ENCODE peak calls at places on chromosomes 1 and 21, in seven cellular contexts. E is CD4-positive, alpha-beta T cell; L is psoas muscle; J is IMR-90; Z is A549; Q is lung; I is epithelial cell of esophagus. R is an unnamed sample.
A peak's percentile ranks its signal among the peaks of the same experiment; 100 is the strongest.

GRCh38 chr1:117466761-117467160 is 99.5 kb downstream of the MAN1A2 start:
- DNase-seq in J (peak; percentile 13), Q (no peak), L (no peak), I (peak; percentile 29), E (no peak), Z (no peak), R (no peak)

GRCh38 chr1:226644541-226645176 is 94.4 kb downstream of the ITPKB start:
- DNase-seq in L (peak; percentile 20), Z (no peak), Q (no peak), E (no peak), J (peak; percentile 42), I (peak; percentile 24), R (peak; percentile 62)

GRCh38 chr21:33971492-33972013 is 55.9 kb upstream of the ATP5PO start:
- DNase-seq in E (no peak), J (peak; percentile 22), L (no peak), Z (no peak), I (peak; percentile 89), Q (no peak), R (no peak)

GRCh38 chr1:27992271-27992670 is 32.5 kb downstream of the XKR8 start:
- DNase-seq in L (no peak), J (no peak), Q (no peak), I (no peak), Z (no peak), E (peak; percentile 30), R (no peak)

GRCh38 chr1:227941509-227942020 is 6.2 kb downstream of the WNT9A start:
- DNase-seq in L (peak; percentile 53), I (no peak), Z (no peak), E (no peak), Q (no peak), J (no peak), R (peak; percentile 70)

GRCh38 chr1:36675106-36675505 is 192.4 kb upstream of the CSF3R start:
- DNase-seq in L (no peak), Z (no peak), Q (no peak), J (no peak), I (no peak), E (no peak), R (no peak)

GRCh38 chr21:41834252-41834925 is 44.8 kb downstream of the PRDM15 start:
- DNase-seq in L (no peak), J (no peak), I (no peak), Q (no peak), Z (no peak), E (no peak), R (peak; percentile 36)

GRCh38 chr1:26861889-26862371 is 1.0 kb upstream of the SFN start:
- DNase-seq in Z (no peak), E (no peak), L (no peak), Q (peak; percentile 45), I (peak; percentile 91), J (no peak), R (no peak)

GRCh38 chr1:75308365-75308764 is 174.2 kb downstream of the LHX8 start:
- DNase-seq in L (no peak), I (no peak), E (no peak), J (no peak), Q (no peak), Z (no peak), R (no peak)

GRCh38 chr1:22804333-22804906 is 93.8 kb downstream of the EPHB2 start:
- DNase-seq in E (no peak), Z (no peak), L (no peak), I (peak; percentile 50), J (peak; percentile 23), Q (no peak), R (no peak)

GRCh38 chr1:90488451-90488850 is 228.7 kb downstream of the BARHL2 start:
- DNase-seq in L (no peak), Q (no peak), Z (no peak), I (no peak), E (no peak), J (peak; percentile 0), R (no peak)

GRCh38 chr1:91864017-91864700 is 21.8 kb downstream of the TGFBR3 start:
- DNase-seq in Q (no peak), J (peak; percentile 66), L (no peak), Z (no peak), E (no peak), I (peak; percentile 88), R (no peak)

GRCh38 chr1:37399205-37399604 is 75.2 kb upstream of the ZC3H12A start:
- DNase-seq in E (no peak), J (no peak), Z (no peak), I (no peak), Q (no peak), L (no peak), R (no peak)

GRCh38 chr1:156508955-156509234 is 8.3 kb upstream of the MEF2D start:
- DNase-seq in L (peak; percentile 87), E (no peak), J (no peak), Q (no peak), I (no peak), Z (no peak), R (peak; percentile 83)

GRCh38 chr1:26913754-26914619 is at the start of gene NR0B2:
- DNase-seq in J (no peak), L (peak; percentile 53), E (no peak), I (no peak), Z (no peak), Q (peak; percentile 85), R (no peak)

GRCh38 chr1:219020386-219020785 is 153.3 kb upstream of the LYPLAL1 start:
- DNase-seq in L (no peak), E (no peak), J (no peak), Z (no peak), I (no peak), Q (no peak), R (no peak)

GRCh38 chr1:224107282-224107625 is 6.7 kb upstream of the FBXO28 start:
- DNase-seq in E (no peak), Q (no peak), J (no peak), Z (no peak), L (no peak), I (no peak), R (no peak)

GRCh38 chr1:224109981-224110380 is 3.9 kb upstream of the FBXO28 start:
- DNase-seq in Q (no peak), I (no peak), Z (no peak), L (no peak), E (no peak), J (no peak), R (no peak)

GRCh38 chr1:224108991-224109390 is 4.9 kb upstream of the FBXO28 start:
- DNase-seq in Z (no peak), Q (no peak), J (no peak), E (no peak), L (no peak), I (no peak), R (no peak)

DNA sequence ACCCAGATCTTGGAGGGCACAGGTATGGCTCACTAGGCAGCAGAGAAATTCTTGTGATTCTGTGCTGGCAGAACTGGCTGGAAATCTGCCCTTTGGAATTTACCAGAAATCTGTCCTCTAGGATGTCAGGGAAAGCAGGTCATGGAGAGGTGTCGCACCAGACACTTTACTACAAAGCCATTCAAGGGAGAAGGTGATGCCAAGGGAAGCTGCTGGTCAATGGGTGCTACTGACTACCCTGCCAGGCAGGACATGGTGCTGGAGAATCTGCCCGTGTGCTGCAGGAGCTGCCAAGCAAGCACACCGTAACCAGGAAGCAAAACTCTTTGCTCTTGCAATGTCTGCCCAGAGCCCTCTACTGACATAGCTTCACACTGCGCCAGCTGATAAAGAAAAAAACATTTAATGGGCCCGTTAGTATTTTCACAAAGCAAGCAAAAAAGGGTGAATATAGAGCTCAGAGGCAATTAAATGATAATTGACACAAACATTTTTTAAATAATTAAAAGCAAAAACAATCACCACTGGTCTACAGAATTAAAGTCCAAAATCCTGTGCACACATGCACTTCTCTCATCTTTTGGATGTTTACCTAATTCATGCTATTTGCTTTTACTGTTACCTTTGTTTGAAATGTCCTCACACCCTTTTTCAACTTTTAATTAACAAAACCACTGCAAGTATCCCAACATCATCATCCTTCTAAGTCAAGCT is 7.2 kb upstream of the FBXO28 start:
- DNase-seq in Z (peak; percentile 65), L (no peak), J (peak; percentile 56), Q (no peak), E (peak; percentile 3), I (peak; percentile 66), R (no peak)
- TF ChIP-seq CTCF in Z (peak; percentile 43), L (no peak), J (peak; percentile 57), Q (no peak), E (no peak), I (peak; percentile 75), R (no peak)

GRCh38 chr1:176122282-176122681 is 84.8 kb downstream of the COP1 start:
- DNase-seq in L (no peak), E (no peak), I (no peak), J (no peak), Q (no peak), Z (no peak), R (no peak)

GRCh38 chr1:176118985-176119384 is 88.1 kb downstream of the COP1 start:
- DNase-seq in Z (no peak), Q (no peak), J (peak; percentile 73), E (no peak), I (no peak), L (no peak), R (no peak)

GRCh38 chr1:176119549-176119948 is 87.5 kb downstream of the COP1 start:
- DNase-seq in Q (no peak), E (no peak), J (peak; percentile 30), L (no peak), Z (peak; percentile 9), I (peak; percentile 40), R (no peak)
- TF ChIP-seq CTCF in Q (no peak), E (peak; percentile 11), J (peak; percentile 16), L (no peak), Z (peak; percentile 50), I (peak; percentile 26), R (no peak)

DNA sequence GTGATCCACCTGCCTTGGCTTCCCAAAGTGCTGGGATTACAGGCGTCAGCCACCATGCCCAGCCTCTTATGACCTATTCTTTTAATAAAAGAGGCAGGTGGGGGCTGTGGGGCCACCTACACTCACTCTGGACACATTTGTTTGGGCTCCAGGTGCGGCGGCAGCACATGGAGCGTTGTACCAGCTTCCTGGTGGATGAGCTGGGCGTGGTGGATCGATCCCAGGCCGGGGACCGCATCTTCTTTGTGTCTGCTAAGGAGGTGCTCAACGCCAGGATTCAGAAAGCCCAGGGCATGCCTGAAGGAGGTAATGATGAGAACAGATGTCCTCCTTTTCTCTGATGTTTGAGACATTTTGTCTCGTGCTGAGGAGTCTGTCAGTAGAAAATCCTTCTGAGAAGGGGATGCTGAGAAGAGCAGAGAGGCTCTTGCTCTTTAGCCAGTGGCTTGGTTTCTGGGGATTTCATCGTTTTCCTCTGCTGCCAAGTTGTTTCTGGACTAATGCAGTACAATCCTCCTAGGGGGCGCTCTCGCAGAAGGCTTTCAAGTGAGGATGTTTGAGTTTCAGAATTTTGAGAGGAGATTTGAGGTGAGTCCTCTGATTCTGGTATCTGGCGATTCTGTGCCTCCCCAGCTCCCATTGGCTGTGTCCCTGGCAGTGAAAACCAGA is 17.9 kb upstream of the MIIP start:
- DNase-seq in J (peak; percentile 56), Z (no peak), L (no peak), Q (peak; percentile 57), I (no peak), E (peak; percentile 14), R (no peak)
- TF ChIP-seq CTCF in J (peak; percentile 48), Z (peak; percentile 22), L (peak; percentile 25), Q (peak; percentile 25), I (peak; percentile 7), E (peak; percentile 15), R (no peak)

DNA sequence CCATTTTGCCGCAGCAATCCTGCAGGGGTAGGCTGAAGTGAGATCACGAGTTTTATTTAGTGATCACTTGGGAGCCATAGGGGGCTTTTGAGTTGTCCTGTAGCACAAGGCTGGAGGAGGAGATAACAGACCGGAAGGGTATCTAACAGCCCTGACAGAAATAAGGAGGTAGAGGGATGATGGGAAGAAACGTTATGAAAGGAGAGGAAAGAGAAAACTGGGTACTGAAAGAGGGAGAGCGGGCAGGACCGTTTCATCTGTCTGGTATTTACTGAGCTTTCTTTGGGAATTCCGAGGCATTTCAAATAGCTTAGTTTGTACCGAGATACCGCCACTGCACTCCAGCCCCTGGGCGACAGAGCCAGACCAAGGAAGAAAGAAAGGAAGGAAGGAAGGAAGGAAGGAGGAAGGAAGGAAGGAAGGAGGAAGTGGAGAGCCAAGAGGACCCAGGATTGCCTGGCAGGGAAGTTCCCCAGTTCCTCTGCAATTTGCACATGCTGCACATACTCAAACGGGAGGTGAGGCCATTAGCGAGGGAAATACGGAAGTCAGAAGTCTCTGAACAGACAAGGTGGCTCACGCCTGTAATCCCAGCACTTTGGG is 859 bp upstream of the FUCA1 start:
- DNase-seq in Q (no peak), Z (peak; percentile 31), I (no peak), J (no peak), L (no peak), E (no peak), R (no peak)
- TF ChIP-seq CTCF in Q (no peak), Z (no peak), I (no peak), J (no peak), L (no peak), E (no peak), R (no peak)

R was measured in sigmoid colon.